ENCODE peak calls at places on chromosomes 1 and 21, in four cellular contexts. One of them, this sample, is unnamed.

GRCh38 chr1:67376381-67376780 is 53.8 kb downstream of the SERBP1 start:
- DNase-seq in epithelial cell of esophagus: peak
- DNase-seq in LNCaP clone FGC: peak
- DNase-seq in IMR-90: no peak
- DNase-seq in this sample: no peak

GRCh38 chr1:41768538-41768937 is 150.2 kb downstream of the HIVEP3 start:
- DNase-seq in epithelial cell of esophagus: no peak
- DNase-seq in LNCaP clone FGC: no peak
- DNase-seq in IMR-90: no peak
- DNase-seq in this sample: no peak

GRCh38 chr1:107326823-107327445 is 186.1 kb downstream of the NTNG1 start:
- DNase-seq in epithelial cell of esophagus: peak
- DNase-seq in LNCaP clone FGC: no peak
- DNase-seq in IMR-90: no peak
- DNase-seq in this sample: no peak

GRCh38 chr1:207003216-207003615 is 29.3 kb downstream of the C1orf116 start:
- DNase-seq in epithelial cell of esophagus: no peak
- DNase-seq in LNCaP clone FGC: no peak
- DNase-seq in IMR-90: no peak
- DNase-seq in this sample: no peak

GRCh38 chr1:31959521-31959920 is 21.4 kb upstream of the PTP4A2 start:
- DNase-seq in epithelial cell of esophagus: no peak
- DNase-seq in LNCaP clone FGC: no peak
- DNase-seq in IMR-90: no peak
- DNase-seq in this sample: no peak

GRCh38 chr1:95384570-95384969 is 150.6 kb downstream of the RWDD3 start:
- DNase-seq in epithelial cell of esophagus: peak
- DNase-seq in LNCaP clone FGC: peak
- DNase-seq in IMR-90: peak
- DNase-seq in this sample: peak

GRCh38 chr1:212769372-212770167 is 22.0 kb downstream of the NSL1 start:
- DNase-seq in epithelial cell of esophagus: no peak
- DNase-seq in LNCaP clone FGC: no peak
- DNase-seq in IMR-90: no peak
- DNase-seq in this sample: no peak

GRCh38 chr21:15276243-15276642 is 211.4 kb upstream of the NRIP1 start:
- DNase-seq in epithelial cell of esophagus: peak
- DNase-seq in LNCaP clone FGC: no peak
- DNase-seq in IMR-90: no peak
- DNase-seq in this sample: peak

GRCh38 chr1:242523282-242523967 is 1.1 kb downstream of the PLD5 start:
- DNase-seq in epithelial cell of esophagus: no peak
- DNase-seq in LNCaP clone FGC: no peak
- DNase-seq in IMR-90: no peak
- DNase-seq in this sample: no peak

GRCh38 chr1:241215203-241215602 is 141.8 kb downstream of the RGS7 start:
- DNase-seq in epithelial cell of esophagus: no peak
- DNase-seq in LNCaP clone FGC: no peak
- DNase-seq in IMR-90: no peak
- DNase-seq in this sample: no peak

GRCh38 chr21:29300547-29301138 is 1.9 kb downstream of the BACH1 start:
- DNase-seq in epithelial cell of esophagus: no peak
- DNase-seq in LNCaP clone FGC: no peak
- DNase-seq in IMR-90: peak
- DNase-seq in this sample: no peak

GRCh38 chr1:46303872-46304326 is 401 bp downstream of the UQCRH start:
- DNase-seq in epithelial cell of esophagus: peak
- DNase-seq in LNCaP clone FGC: no peak
- DNase-seq in IMR-90: no peak
- DNase-seq in this sample: no peak

GRCh38 chr1:194043984-194044755 is 857.8 kb upstream of the B3GALT2 start:
- DNase-seq in epithelial cell of esophagus: peak
- DNase-seq in LNCaP clone FGC: no peak
- DNase-seq in IMR-90: peak
- DNase-seq in this sample: peak

GRCh38 chr1:3827813-3828307 is 29.2 kb downstream of the CEP104 start:
- DNase-seq in epithelial cell of esophagus: no peak
- DNase-seq in LNCaP clone FGC: no peak
- DNase-seq in IMR-90: peak
- DNase-seq in this sample: no peak

GRCh38 chr1:215284966-215285365 is 202.4 kb downstream of the KCNK2 start:
- DNase-seq in epithelial cell of esophagus: no peak
- DNase-seq in LNCaP clone FGC: no peak
- DNase-seq in IMR-90: peak
- DNase-seq in this sample: no peak

GRCh38 chr1:35439626-35440025 is 117.6 kb downstream of the KIAA0319L start:
- DNase-seq in epithelial cell of esophagus: peak
- DNase-seq in LNCaP clone FGC: no peak
- DNase-seq in IMR-90: no peak
- DNase-seq in this sample: no peak

GRCh38 chr21:35204850-35205564 is 155.9 kb upstream of the RUNX1 start:
- DNase-seq in epithelial cell of esophagus: no peak
- DNase-seq in LNCaP clone FGC: no peak
- DNase-seq in IMR-90: peak
- DNase-seq in this sample: peak

GRCh38 chr1:89910780-89911179 is 84.1 kb upstream of the ZNF326 start:
- DNase-seq in epithelial cell of esophagus: no peak
- DNase-seq in LNCaP clone FGC: no peak
- DNase-seq in IMR-90: peak
- DNase-seq in this sample: peak

GRCh38 chr1:3381901-3382300 is 72.6 kb upstream of the ARHGEF16 start:
- DNase-seq in epithelial cell of esophagus: no peak
- DNase-seq in LNCaP clone FGC: no peak
- DNase-seq in IMR-90: no peak
- DNase-seq in this sample: no peak

GRCh38 chr1:84433253-84434080 is 35.2 kb downstream of the DNASE2B start:
- DNase-seq in epithelial cell of esophagus: peak
- DNase-seq in LNCaP clone FGC: peak
- DNase-seq in IMR-90: peak
- DNase-seq in this sample: peak

GRCh38 chr1:59393211-59394180 is 96.6 kb downstream of the FGGY start:
- DNase-seq in epithelial cell of esophagus: peak
- DNase-seq in LNCaP clone FGC: peak
- DNase-seq in IMR-90: peak
- DNase-seq in this sample: peak

GRCh38 chr1:154870117-154870571 is at the start of gene KCNN3:
- DNase-seq in epithelial cell of esophagus: peak
- DNase-seq in LNCaP clone FGC: peak
- DNase-seq in IMR-90: peak
- DNase-seq in this sample: peak
- H3K4me3 ChIP-seq in epithelial cell of esophagus: no peak
- H3K4me3 ChIP-seq in LNCaP clone FGC: peak
- H3K4me3 ChIP-seq in IMR-90: no peak
- H3K4me3 ChIP-seq in this sample: peak

GRCh38 chr21:44286716-44287632 is 1.3 kb downstream of the AIRE start:
- DNase-seq in epithelial cell of esophagus: no peak
- DNase-seq in LNCaP clone FGC: no peak
- DNase-seq in IMR-90: no peak
- DNase-seq in this sample: no peak

GRCh38 chr21:44285102-44285501 is 574 bp upstream of the AIRE start:
- DNase-seq in epithelial cell of esophagus: no peak
- DNase-seq in LNCaP clone FGC: no peak
- DNase-seq in IMR-90: no peak
- DNase-seq in this sample: no peak

GRCh38 chr21:44283953-44284352 is 1.7 kb upstream of the AIRE start:
- DNase-seq in epithelial cell of esophagus: no peak
- DNase-seq in LNCaP clone FGC: no peak
- DNase-seq in IMR-90: no peak
- DNase-seq in this sample: no peak

GRCh38 chr21:44286086-44286715 is 525 bp downstream of the AIRE start:
- DNase-seq in epithelial cell of esophagus: no peak
- DNase-seq in LNCaP clone FGC: no peak
- DNase-seq in IMR-90: no peak
- DNase-seq in this sample: no peak

GRCh38 chr21:44285547-44285992 is at the start of gene AIRE:
- DNase-seq in epithelial cell of esophagus: no peak
- DNase-seq in LNCaP clone FGC: no peak
- DNase-seq in IMR-90: peak
- DNase-seq in this sample: no peak
- H3K4me3 ChIP-seq in epithelial cell of esophagus: no peak
- H3K4me3 ChIP-seq in LNCaP clone FGC: no peak
- H3K4me3 ChIP-seq in IMR-90: no peak
- H3K4me3 ChIP-seq in this sample: no peak

GRCh38 chr1:10864776-10865175 is 68.3 kb upstream of the CASZ1 start:
- DNase-seq in epithelial cell of esophagus: no peak
- DNase-seq in LNCaP clone FGC: no peak
- DNase-seq in IMR-90: no peak
- DNase-seq in this sample: no peak

GRCh38 chr1:10867138-10867721 is 70.8 kb upstream of the CASZ1 start:
- DNase-seq in epithelial cell of esophagus: peak
- DNase-seq in LNCaP clone FGC: no peak
- DNase-seq in IMR-90: peak
- DNase-seq in this sample: peak

GRCh38 chr1:10863916-10864315 is 67.5 kb upstream of the CASZ1 start:
- DNase-seq in epithelial cell of esophagus: no peak
- DNase-seq in LNCaP clone FGC: no peak
- DNase-seq in IMR-90: no peak
- DNase-seq in this sample: no peak

GRCh38 chr1:10866314-10867091 is 70.1 kb upstream of the CASZ1 start:
- DNase-seq in epithelial cell of esophagus: peak
- DNase-seq in LNCaP clone FGC: no peak
- DNase-seq in IMR-90: peak
- DNase-seq in this sample: peak

DNA sequence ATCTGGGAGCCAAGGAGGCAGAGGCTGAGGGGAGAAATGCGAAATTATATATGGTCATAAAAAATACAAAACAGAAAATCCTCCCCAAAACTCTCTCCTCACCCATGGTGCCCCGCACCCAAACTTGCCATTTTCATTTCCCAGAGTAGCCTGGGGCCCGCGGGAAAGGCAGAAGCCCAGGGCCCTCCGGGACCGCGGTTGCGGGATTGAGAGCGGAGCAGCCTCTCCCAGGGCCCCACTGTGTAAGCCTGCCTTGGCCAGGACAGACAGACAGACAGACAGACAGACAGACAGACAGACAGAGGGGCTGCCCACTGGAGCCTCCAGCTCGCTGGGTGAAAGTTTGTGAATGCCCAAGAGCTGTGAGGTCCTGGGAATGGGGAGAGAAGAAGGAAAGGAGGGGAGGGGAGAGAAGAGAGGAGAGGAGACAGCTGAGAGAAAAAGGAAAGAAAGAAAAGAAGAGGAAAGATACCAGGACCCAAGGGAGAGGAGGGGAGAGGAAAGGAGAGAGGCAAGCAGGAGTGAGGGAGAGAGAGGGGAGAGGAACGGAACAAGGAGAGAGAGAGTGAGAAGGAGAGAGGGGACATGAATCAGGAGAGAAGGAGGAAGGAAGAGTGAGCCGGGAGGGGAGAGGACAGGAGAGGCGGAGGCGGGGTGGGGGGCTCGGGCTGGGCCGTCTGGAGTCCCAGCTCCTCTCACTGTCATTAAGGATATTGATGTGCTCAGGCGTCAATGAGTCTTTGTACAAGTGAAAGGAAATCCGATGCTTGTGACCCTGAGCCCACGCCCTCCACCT is 69.3 kb upstream of the CASZ1 start:
- DNase-seq in epithelial cell of esophagus: no peak
- DNase-seq in LNCaP clone FGC: no peak
- DNase-seq in IMR-90: no peak
- DNase-seq in this sample: no peak
- H3K4me3 ChIP-seq in epithelial cell of esophagus: no peak
- H3K4me3 ChIP-seq in LNCaP clone FGC: no peak
- H3K4me3 ChIP-seq in IMR-90: no peak
- H3K4me3 ChIP-seq in this sample: no peak

DNA sequence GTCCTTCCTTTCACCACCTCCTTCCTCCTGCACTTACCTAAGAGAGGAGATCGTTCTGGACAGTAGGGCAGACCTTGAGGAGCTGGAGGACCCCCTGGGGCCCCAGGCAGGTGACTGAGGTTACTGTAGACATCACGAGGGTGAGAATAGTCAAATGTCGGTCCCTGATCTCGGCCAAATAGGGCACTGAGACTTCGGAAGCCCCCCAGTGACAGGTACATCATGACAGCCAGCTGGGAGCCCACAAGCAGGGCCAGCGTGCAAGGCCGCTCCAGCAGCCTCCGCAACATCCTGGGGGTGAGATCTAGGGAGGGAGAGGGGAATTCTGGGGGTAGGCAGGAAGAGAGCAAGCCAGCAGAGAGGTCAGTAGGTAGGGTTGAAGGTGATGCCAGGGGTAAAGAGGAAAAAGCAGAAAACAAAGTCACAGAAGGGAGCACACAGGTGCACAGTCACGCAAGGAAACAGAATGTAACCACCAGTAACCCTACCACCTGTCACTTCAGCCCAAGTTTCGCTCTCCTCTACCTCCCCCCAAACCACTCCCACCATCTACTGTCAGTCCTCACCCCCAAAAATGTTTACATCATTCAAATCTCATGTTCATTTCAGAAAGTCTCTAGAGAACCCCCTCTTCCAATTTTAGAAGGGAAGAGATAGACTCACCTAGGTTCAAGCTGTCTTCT is 1.4 kb downstream of the B4GALT3 start:
- DNase-seq in epithelial cell of esophagus: no peak
- DNase-seq in LNCaP clone FGC: no peak
- DNase-seq in IMR-90: no peak
- DNase-seq in this sample: no peak
- H3K4me3 ChIP-seq in epithelial cell of esophagus: peak
- H3K4me3 ChIP-seq in LNCaP clone FGC: peak
- H3K4me3 ChIP-seq in IMR-90: no peak
- H3K4me3 ChIP-seq in this sample: peak

DNA sequence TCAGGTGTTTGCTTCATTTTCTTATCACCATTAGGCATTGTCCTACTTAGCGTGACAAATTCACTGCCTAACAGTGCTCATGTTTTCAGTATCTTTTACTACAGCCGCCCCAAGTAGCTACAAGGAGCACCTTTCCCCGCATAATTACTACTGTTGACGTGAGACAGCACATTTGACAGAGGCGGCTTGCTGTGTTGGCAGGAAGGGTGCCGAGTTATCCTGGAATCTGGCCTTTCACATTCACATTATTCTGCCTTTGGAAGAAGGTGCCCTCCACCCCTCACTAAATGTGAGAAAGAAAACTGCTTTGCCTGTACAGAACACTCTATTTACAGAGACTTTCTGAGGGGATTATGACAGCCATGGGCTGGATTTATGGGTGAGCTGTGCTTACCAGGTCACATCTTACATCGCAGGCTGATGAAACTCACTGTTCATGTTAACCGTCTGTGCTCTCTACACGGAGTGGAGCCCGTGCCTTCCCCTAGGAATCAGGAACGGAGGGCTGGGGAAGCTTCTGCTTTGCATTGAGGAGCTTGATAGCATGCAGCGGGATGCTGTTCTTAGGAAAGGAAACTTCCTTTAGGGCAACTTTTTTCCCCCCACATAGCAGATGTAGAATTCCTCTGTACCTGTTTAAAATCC is 148.0 kb upstream of the ZRANB2 start:
- DNase-seq in epithelial cell of esophagus: no peak
- DNase-seq in LNCaP clone FGC: no peak
- DNase-seq in IMR-90: no peak
- DNase-seq in this sample: no peak
- H3K4me3 ChIP-seq in epithelial cell of esophagus: no peak
- H3K4me3 ChIP-seq in LNCaP clone FGC: no peak
- H3K4me3 ChIP-seq in IMR-90: no peak
- H3K4me3 ChIP-seq in this sample: no peak

DNA sequence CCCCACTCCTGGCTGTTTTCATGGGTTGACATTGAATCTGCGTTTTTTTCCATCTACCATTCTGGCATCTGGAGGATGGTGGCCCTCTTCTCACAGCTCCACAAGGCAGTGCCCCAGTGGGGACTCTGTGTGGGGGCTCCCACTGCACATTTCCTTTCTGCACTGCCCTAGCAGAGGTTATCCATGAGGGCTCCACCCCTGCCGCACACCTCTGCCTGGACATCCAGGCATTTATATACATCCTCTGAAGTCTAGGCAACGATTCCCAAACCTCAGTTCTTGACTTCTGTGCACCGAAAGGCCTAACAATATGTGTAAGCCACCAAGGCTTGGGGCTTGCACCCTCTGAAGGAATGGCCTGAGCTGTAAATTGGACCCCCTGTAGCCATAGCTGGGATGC is 147.9 kb upstream of the FMN2 start:
- DNase-seq in epithelial cell of esophagus: no peak
- DNase-seq in LNCaP clone FGC: no peak
- DNase-seq in IMR-90: no peak
- DNase-seq in this sample: no peak
- H3K4me3 ChIP-seq in epithelial cell of esophagus: no peak
- H3K4me3 ChIP-seq in LNCaP clone FGC: no peak
- H3K4me3 ChIP-seq in IMR-90: no peak
- H3K4me3 ChIP-seq in this sample: no peak